ENCODE peak calls at places on chromosomes 2 and 18, in six cellular contexts. One of them, this sample, is unnamed.
A peak's percentile ranks its signal among the peaks of the same experiment; 100 is the strongest.

GRCh38 chr18:52237551-52237950 is 102.4 kb upstream of the DCC start:
- DNase-seq in nephron progenitor cell: no peak
- DNase-seq in GM13977: no peak
- DNase-seq in WERI-Rb-1: no peak
- DNase-seq in tibial artery: no peak
- DNase-seq in breast epithelium: no peak
- DNase-seq in this sample: no peak

GRCh38 chr2:85468704-85469349 is 50.3 kb downstream of the SH2D6 start:
- DNase-seq in GM13977: no peak
- DNase-seq in WERI-Rb-1: no peak
- DNase-seq in breast epithelium: no peak
- DNase-seq in nephron progenitor cell: no peak
- DNase-seq in tibial artery: no peak
- DNase-seq in this sample: no peak

GRCh38 chr2:42928692-42929576 is 136.6 kb upstream of the HAAO start:
- DNase-seq in breast epithelium: no peak
- DNase-seq in GM13977: no peak
- DNase-seq in WERI-Rb-1: peak; percentile 95
- DNase-seq in nephron progenitor cell: peak; percentile 57
- DNase-seq in tibial artery: no peak
- DNase-seq in this sample: no peak

GRCh38 chr2:188114014-188114413 is 177.7 kb upstream of the GULP1 start:
- DNase-seq in GM13977: no peak
- DNase-seq in tibial artery: no peak
- DNase-seq in breast epithelium: no peak
- DNase-seq in nephron progenitor cell: no peak
- DNase-seq in WERI-Rb-1: no peak
- DNase-seq in this sample: no peak

GRCh38 chr2:165793779-165794519 is at the start of gene GALNT3:
- DNase-seq in nephron progenitor cell: peak; percentile 61
- DNase-seq in GM13977: peak; percentile 45
- DNase-seq in WERI-Rb-1: no peak
- DNase-seq in breast epithelium: peak; percentile 93
- DNase-seq in tibial artery: no peak
- DNase-seq in this sample: no peak

GRCh38 chr2:229774237-229774636 is 59.9 kb upstream of the DNER start:
- DNase-seq in WERI-Rb-1: no peak
- DNase-seq in breast epithelium: no peak
- DNase-seq in GM13977: no peak
- DNase-seq in tibial artery: no peak
- DNase-seq in nephron progenitor cell: no peak
- DNase-seq in this sample: no peak

GRCh38 chr2:157174321-157174720 is 83.2 kb upstream of the GALNT5 start:
- DNase-seq in GM13977: no peak
- DNase-seq in nephron progenitor cell: no peak
- DNase-seq in breast epithelium: no peak
- DNase-seq in WERI-Rb-1: no peak
- DNase-seq in tibial artery: no peak
- DNase-seq in this sample: no peak

GRCh38 chr18:66334534-66334933 is 269.4 kb downstream of the CDH19 start:
- DNase-seq in breast epithelium: no peak
- DNase-seq in nephron progenitor cell: no peak
- DNase-seq in GM13977: no peak
- DNase-seq in tibial artery: no peak
- DNase-seq in WERI-Rb-1: no peak
- DNase-seq in this sample: no peak

GRCh38 chr18:13427354-13427753 is 208.8 kb downstream of the LDLRAD4 start:
- DNase-seq in GM13977: no peak
- DNase-seq in WERI-Rb-1: no peak
- DNase-seq in breast epithelium: peak; percentile 65
- DNase-seq in nephron progenitor cell: no peak
- DNase-seq in tibial artery: peak; percentile 75
- DNase-seq in this sample: no peak

GRCh38 chr2:105194022-105194681 is 47.4 kb upstream of the GPR45 start:
- DNase-seq in WERI-Rb-1: no peak
- DNase-seq in GM13977: no peak
- DNase-seq in tibial artery: no peak
- DNase-seq in nephron progenitor cell: no peak
- DNase-seq in breast epithelium: no peak
- DNase-seq in this sample: no peak

GRCh38 chr18:11322006-11322405 is 172.6 kb upstream of the PIEZO2 start:
- DNase-seq in breast epithelium: no peak
- DNase-seq in WERI-Rb-1: no peak
- DNase-seq in nephron progenitor cell: no peak
- DNase-seq in tibial artery: no peak
- DNase-seq in GM13977: no peak
- DNase-seq in this sample: no peak

GRCh38 chr2:178479275-178479616 is 846 bp upstream of the FKBP7 start:
- DNase-seq in breast epithelium: no peak
- DNase-seq in nephron progenitor cell: no peak
- DNase-seq in WERI-Rb-1: no peak
- DNase-seq in GM13977: no peak
- DNase-seq in tibial artery: no peak
- DNase-seq in this sample: no peak

GRCh38 chr2:202022755-202023154 is 10.9 kb upstream of the FZD7 start:
- DNase-seq in nephron progenitor cell: no peak
- DNase-seq in breast epithelium: no peak
- DNase-seq in WERI-Rb-1: no peak
- DNase-seq in tibial artery: no peak
- DNase-seq in GM13977: no peak
- DNase-seq in this sample: no peak

GRCh38 chr2:55063713-55064323 is 13.6 kb upstream of the RTN4 start:
- DNase-seq in breast epithelium: no peak
- DNase-seq in tibial artery: no peak
- DNase-seq in nephron progenitor cell: no peak
- DNase-seq in GM13977: no peak
- DNase-seq in WERI-Rb-1: peak; percentile 20
- DNase-seq in this sample: no peak

GRCh38 chr2:34652636-34653035 is 1053.5 kb upstream of the FAM98A start:
- DNase-seq in breast epithelium: no peak
- DNase-seq in tibial artery: no peak
- DNase-seq in WERI-Rb-1: no peak
- DNase-seq in nephron progenitor cell: no peak
- DNase-seq in GM13977: no peak
- DNase-seq in this sample: no peak

GRCh38 chr2:9199716-9200633 is 6.6 kb upstream of the ASAP2 start:
- DNase-seq in GM13977: no peak
- DNase-seq in breast epithelium: no peak
- DNase-seq in WERI-Rb-1: no peak
- DNase-seq in tibial artery: no peak
- DNase-seq in nephron progenitor cell: no peak
- DNase-seq in this sample: no peak

GRCh38 chr18:62069556-62069955 is 117.3 kb downstream of the PIGN start:
- DNase-seq in WERI-Rb-1: no peak
- DNase-seq in tibial artery: no peak
- DNase-seq in nephron progenitor cell: no peak
- DNase-seq in GM13977: no peak
- DNase-seq in breast epithelium: no peak
- DNase-seq in this sample: no peak

GRCh38 chr2:56015631-56016251 is 92.2 kb upstream of the EFEMP1 start:
- DNase-seq in GM13977: no peak
- DNase-seq in tibial artery: no peak
- DNase-seq in breast epithelium: no peak
- DNase-seq in WERI-Rb-1: peak; percentile 63
- DNase-seq in nephron progenitor cell: peak; percentile 8
- DNase-seq in this sample: no peak

GRCh38 chr2:41720702-41721344 is 327.0 kb upstream of the PKDCC start:
- DNase-seq in WERI-Rb-1: no peak
- DNase-seq in nephron progenitor cell: no peak
- DNase-seq in breast epithelium: no peak
- DNase-seq in GM13977: no peak
- DNase-seq in tibial artery: no peak
- DNase-seq in this sample: no peak

GRCh38 chr18:26981373-26982082 is 116.0 kb upstream of the AQP4 start:
- DNase-seq in nephron progenitor cell: no peak
- DNase-seq in breast epithelium: no peak
- DNase-seq in GM13977: no peak
- DNase-seq in tibial artery: no peak
- DNase-seq in WERI-Rb-1: no peak
- DNase-seq in this sample: no peak

GRCh38 chr2:21423854-21424253 is 300.1 kb downstream of the TDRD15 start:
- DNase-seq in nephron progenitor cell: no peak
- DNase-seq in breast epithelium: no peak
- DNase-seq in GM13977: no peak
- DNase-seq in WERI-Rb-1: no peak
- DNase-seq in tibial artery: no peak
- DNase-seq in this sample: no peak

GRCh38 chr18:58054041-58054733 is 10.2 kb downstream of the NEDD4L start:
- DNase-seq in nephron progenitor cell: no peak
- DNase-seq in breast epithelium: no peak
- DNase-seq in WERI-Rb-1: no peak
- DNase-seq in GM13977: no peak
- DNase-seq in tibial artery: no peak
- DNase-seq in this sample: no peak

GRCh38 chr2:149860276-149860921 is 272.8 kb upstream of the MMADHC start:
- DNase-seq in WERI-Rb-1: no peak
- DNase-seq in GM13977: no peak
- DNase-seq in tibial artery: peak; percentile 26
- DNase-seq in breast epithelium: peak; percentile 23
- DNase-seq in nephron progenitor cell: no peak
- DNase-seq in this sample: no peak

GRCh38 chr2:240985881-240986786 is 12.3 kb upstream of the SNED1 start:
- DNase-seq in tibial artery: peak; percentile 21
- DNase-seq in GM13977: no peak
- DNase-seq in breast epithelium: no peak
- DNase-seq in WERI-Rb-1: no peak
- DNase-seq in nephron progenitor cell: peak; percentile 3
- DNase-seq in this sample: no peak

GRCh38 chr2:99395589-99396130 is 58.5 kb downstream of the EIF5B start:
- DNase-seq in nephron progenitor cell: no peak
- DNase-seq in breast epithelium: no peak
- DNase-seq in tibial artery: no peak
- DNase-seq in WERI-Rb-1: no peak
- DNase-seq in GM13977: no peak
- DNase-seq in this sample: no peak

GRCh38 chr2:221241072-221241471 is 331.0 kb downstream of the EPHA4 start:
- DNase-seq in GM13977: no peak
- DNase-seq in breast epithelium: no peak
- DNase-seq in nephron progenitor cell: no peak
- DNase-seq in WERI-Rb-1: no peak
- DNase-seq in tibial artery: no peak
- DNase-seq in this sample: no peak

GRCh38 chr2:236565225-236565624 is 4.4 kb upstream of the ACKR3 start:
- DNase-seq in GM13977: no peak
- DNase-seq in breast epithelium: no peak
- DNase-seq in nephron progenitor cell: no peak
- DNase-seq in tibial artery: no peak
- DNase-seq in WERI-Rb-1: no peak
- DNase-seq in this sample: no peak

GRCh38 chr2:71154798-71155197 is 24.4 kb downstream of the MPHOSPH10 start:
- DNase-seq in breast epithelium: no peak
- DNase-seq in tibial artery: no peak
- DNase-seq in GM13977: peak; percentile 53
- DNase-seq in WERI-Rb-1: peak; percentile 81
- DNase-seq in nephron progenitor cell: no peak
- DNase-seq in this sample: no peak
- TF ChIP-seq CTCF in breast epithelium: no peak
- TF ChIP-seq CTCF in tibial artery: no peak
- TF ChIP-seq CTCF in GM13977: peak; percentile 63
- TF ChIP-seq CTCF in WERI-Rb-1: peak; percentile 84
- TF ChIP-seq CTCF in nephron progenitor cell: no peak
- TF ChIP-seq CTCF in this sample: no peak

DNA sequence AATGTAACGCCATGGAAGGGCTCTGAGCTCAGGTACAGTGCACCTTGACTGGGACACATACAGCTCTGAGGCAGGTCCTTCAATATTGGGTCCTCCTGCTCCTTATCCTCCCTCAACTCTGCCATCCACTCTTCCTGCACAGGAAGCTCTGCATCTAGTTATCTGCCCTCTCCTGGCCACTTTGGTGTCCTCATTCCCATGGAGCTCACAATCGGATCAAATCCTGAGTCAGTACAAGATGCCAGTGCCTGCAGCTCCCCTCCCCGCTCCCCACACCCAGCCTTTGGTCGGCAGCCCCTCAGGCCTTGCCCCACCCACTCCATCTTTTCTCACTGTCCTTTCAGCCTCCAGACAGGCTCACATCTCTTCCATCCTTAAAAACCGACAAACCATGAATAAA is 58.0 kb downstream of the LRRFIP1 start:
- DNase-seq in nephron progenitor cell: no peak
- DNase-seq in GM13977: no peak
- DNase-seq in WERI-Rb-1: peak; percentile 47
- DNase-seq in breast epithelium: no peak
- DNase-seq in tibial artery: no peak
- DNase-seq in this sample: no peak
- TF ChIP-seq CTCF in nephron progenitor cell: no peak
- TF ChIP-seq CTCF in GM13977: no peak
- TF ChIP-seq CTCF in WERI-Rb-1: peak; percentile 67
- TF ChIP-seq CTCF in breast epithelium: no peak
- TF ChIP-seq CTCF in tibial artery: no peak
- TF ChIP-seq CTCF in this sample: no peak

DNA sequence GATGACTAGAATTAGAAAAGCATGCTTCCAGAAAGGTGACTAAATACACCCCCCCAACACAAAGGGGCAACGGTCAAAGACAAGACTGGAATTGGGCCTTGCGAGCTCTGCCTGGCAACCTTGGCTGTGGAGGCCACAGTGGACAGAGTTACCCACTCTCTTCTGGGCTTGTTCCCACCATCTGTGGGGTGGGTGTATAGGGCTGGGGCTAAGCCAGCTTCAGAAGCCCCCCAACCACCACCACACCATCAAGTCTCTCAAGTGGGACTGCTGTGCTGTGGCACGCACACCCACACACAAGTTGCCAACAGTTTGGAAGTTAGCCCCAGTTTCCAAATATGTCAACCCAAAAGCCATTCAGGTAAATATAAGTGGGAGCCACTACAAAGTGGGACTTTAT is 7.8 kb downstream of the NFE2L2 start:
- DNase-seq in GM13977: no peak
- DNase-seq in breast epithelium: no peak
- DNase-seq in WERI-Rb-1: no peak
- DNase-seq in nephron progenitor cell: no peak
- DNase-seq in tibial artery: no peak
- DNase-seq in this sample: no peak
- TF ChIP-seq CTCF in GM13977: no peak
- TF ChIP-seq CTCF in breast epithelium: no peak
- TF ChIP-seq CTCF in WERI-Rb-1: no peak
- TF ChIP-seq CTCF in nephron progenitor cell: no peak
- TF ChIP-seq CTCF in tibial artery: no peak
- TF ChIP-seq CTCF in this sample: no peak

DNA sequence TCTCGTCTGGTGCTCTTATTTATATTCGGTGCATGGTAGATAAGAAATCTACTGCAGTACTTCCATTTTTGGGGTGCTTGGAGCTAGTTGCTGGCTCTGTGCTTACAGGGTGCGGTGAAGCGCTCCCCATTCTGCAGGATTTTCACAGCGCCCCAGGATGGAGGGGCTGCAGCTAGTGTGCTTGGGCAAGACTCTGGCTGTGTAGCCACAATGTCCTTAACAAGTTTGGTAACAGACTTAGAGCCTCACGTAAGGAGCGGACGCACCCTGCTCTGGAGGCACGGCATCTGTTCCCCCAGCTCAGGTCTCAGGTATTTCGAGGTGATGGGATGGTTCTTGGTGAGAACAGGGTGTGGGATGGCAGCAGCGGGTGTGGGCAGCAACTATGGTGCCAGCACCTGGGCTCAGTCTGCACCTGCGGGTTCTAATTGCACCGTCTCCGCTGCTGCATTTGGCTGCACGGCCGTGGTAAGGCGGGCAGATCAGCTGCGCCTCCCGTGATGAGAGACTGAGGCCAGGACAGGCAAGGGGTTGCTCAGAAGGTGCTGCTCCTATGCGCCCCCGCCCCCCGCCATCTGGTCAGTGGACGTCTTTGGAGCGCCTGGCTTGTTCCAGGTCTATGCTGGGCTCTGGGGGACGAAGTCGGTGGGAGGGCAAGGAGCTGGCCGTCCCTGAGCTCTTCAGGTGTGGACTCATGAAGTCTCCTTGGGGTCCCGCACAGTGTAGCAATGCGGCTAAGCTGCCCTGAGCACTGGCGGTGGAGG is 20.1 kb upstream of the ALLC start:
- DNase-seq in nephron progenitor cell: no peak
- DNase-seq in breast epithelium: no peak
- DNase-seq in WERI-Rb-1: no peak
- DNase-seq in GM13977: no peak
- DNase-seq in tibial artery: peak; percentile 13
- DNase-seq in this sample: no peak
- TF ChIP-seq CTCF in nephron progenitor cell: no peak
- TF ChIP-seq CTCF in breast epithelium: no peak
- TF ChIP-seq CTCF in WERI-Rb-1: no peak
- TF ChIP-seq CTCF in GM13977: no peak
- TF ChIP-seq CTCF in tibial artery: no peak
- TF ChIP-seq CTCF in this sample: no peak